ENCODE peak calls at places on chromosomes 7 and 10, in six cellular contexts. D, R, T, Y, W and B are unnamed samples.

GRCh38 chr7:129831424-129832058 is 121.2 kb downstream of the UBE2H start:
- DNase-seq in Y (peak), D (no peak), W (peak), T (no peak), R (no peak), B (no peak)

GRCh38 chr7:136677456-136678365 is 190.7 kb upstream of the CHRM2 start:
- DNase-seq in Y (no peak), D (no peak), W (peak), R (no peak), T (no peak), B (no peak)

GRCh38 chr7:42495251-42495650 is 258.2 kb upstream of the GLI3 start:
- DNase-seq in Y (no peak), W (peak), T (no peak), R (no peak), D (no peak), B (no peak)

GRCh38 chr10:100739516-100740368 is 5.6 kb upstream of the PAX2 start:
- DNase-seq in R (no peak), W (no peak), Y (peak), T (no peak), D (no peak), B (no peak)

GRCh38 chr7:12028508-12028907 is 182.6 kb upstream of the TMEM106B start:
- DNase-seq in D (no peak), T (no peak), R (no peak), W (peak), Y (no peak), B (no peak)

GRCh38 chr10:96229568-96230030 is 41.8 kb downstream of the BLNK start:
- DNase-seq in W (peak), R (peak), D (peak), T (peak), Y (peak), B (peak)

GRCh38 chr10:103808784-103809183 is 46.6 kb downstream of the SH3PXD2A start:
- DNase-seq in W (no peak), R (no peak), Y (no peak), T (no peak), D (no peak), B (no peak)

GRCh38 chr10:131312261-131312801 is 810 bp upstream of the TCERG1L start:
- DNase-seq in R (no peak), T (no peak), D (no peak), Y (no peak), W (no peak), B (no peak)

GRCh38 chr7:95684037-95684436 is 87.7 kb upstream of the PDK4 start:
- DNase-seq in W (peak), Y (peak), R (no peak), T (no peak), D (no peak), B (no peak)

GRCh38 chr10:123402656-123403055 is 248.5 kb downstream of the BUB3 start:
- DNase-seq in Y (no peak), D (no peak), W (no peak), T (no peak), R (no peak), B (no peak)

GRCh38 chr10:64041989-64042490 is 520.8 kb downstream of the REEP3 start:
- DNase-seq in R (no peak), Y (no peak), T (no peak), W (no peak), D (no peak), B (no peak)

GRCh38 chr7:89549768-89550167 is 604.5 kb upstream of the STEAP1 start:
- DNase-seq in T (no peak), R (no peak), W (no peak), D (no peak), Y (no peak), B (no peak)

GRCh38 chr7:118079369-118079768 is 104.6 kb upstream of the LSM8 start:
- DNase-seq in Y (no peak), T (no peak), W (no peak), D (no peak), R (no peak), B (no peak)

GRCh38 chr10:33655165-33655815 is 320.8 kb upstream of the NRP1 start:
- DNase-seq in W (no peak), R (no peak), T (no peak), D (no peak), Y (no peak), B (no peak)

GRCh38 chr10:22959292-22959691 is 31.4 kb downstream of the ARMC3 start:
- DNase-seq in D (no peak), W (no peak), Y (no peak), R (no peak), T (no peak), B (no peak)

GRCh38 chr7:129332354-129333056 is 101.7 kb upstream of the STRIP2 start:
- DNase-seq in T (no peak), D (no peak), W (peak), Y (peak), R (no peak), B (no peak)

GRCh38 chr10:121753726-121754476 is 155.7 kb upstream of the FGFR2 start:
- DNase-seq in Y (peak), R (no peak), W (peak), D (no peak), T (no peak), B (no peak)

GRCh38 chr10:78947733-78948132 is 121.0 kb upstream of the ZMIZ1 start:
- DNase-seq in Y (no peak), W (no peak), R (no peak), T (no peak), D (no peak), B (no peak)

GRCh38 chr7:44664756-44665461 is 58.5 kb downstream of the OGDH start:
- DNase-seq in W (no peak), R (no peak), D (no peak), Y (no peak), T (no peak), B (no peak)

GRCh38 chr7:106418526-106418925 is 133.7 kb upstream of the NAMPT start:
- DNase-seq in D (peak), W (peak), T (no peak), R (no peak), Y (no peak), B (no peak)

GRCh38 chr7:26328498-26329390 is 37.1 kb downstream of the SNX10 start:
- DNase-seq in W (no peak), D (no peak), Y (no peak), T (no peak), R (no peak), B (no peak)

GRCh38 chr7:97017197-97018125 is 7.2 kb downstream of the DLX5 start:
- DNase-seq in D (no peak), T (no peak), W (no peak), R (no peak), Y (no peak), B (no peak)

GRCh38 chr7:158057446-158057845 is 530.2 kb downstream of the PTPRN2 start:
- DNase-seq in W (no peak), Y (no peak), T (no peak), D (no peak), R (no peak), B (no peak)

GRCh38 chr7:69256634-69257081 is 341.6 kb upstream of the AUTS2 start:
- DNase-seq in D (peak), T (peak), Y (peak), R (no peak), W (no peak), B (no peak)

GRCh38 chr7:31775511-31775910 is 88.5 kb downstream of the PPP1R17 start:
- DNase-seq in T (no peak), D (no peak), R (no peak), Y (no peak), W (no peak), B (no peak)

GRCh38 chr7:159013181-159013690 is 131.4 kb downstream of the VIPR2 start:
- DNase-seq in D (no peak), Y (no peak), W (no peak), R (no peak), T (no peak), B (no peak)

GRCh38 chr10:119451305-119451896 is 91.1 kb downstream of the RGS10 start:
- DNase-seq in T (no peak), R (no peak), D (no peak), Y (no peak), W (no peak), B (no peak)

GRCh38 chr7:55365103-55365679 is at the start of gene LANCL2:
- DNase-seq in D (no peak), R (peak), Y (no peak), T (peak), W (peak), B (peak)

GRCh38 chr7:47370461-47371042 is 211.4 kb downstream of the TNS3 start:
- DNase-seq in T (no peak), W (no peak), Y (no peak), R (no peak), D (no peak), B (no peak)

GRCh38 chr7:150406311-150406564 is 27.1 kb downstream of the ZNF775 start:
- DNase-seq in R (no peak), D (no peak), W (no peak), T (no peak), Y (no peak), B (no peak)

GRCh38 chr7:77416621-77417371 is 647 bp upstream of the GSAP start:
- DNase-seq in T (no peak), W (no peak), D (no peak), Y (peak), R (no peak), B (no peak)

GRCh38 chr10:78718032-78718572 is 350.7 kb upstream of the ZMIZ1 start:
- DNase-seq in Y (no peak), W (no peak), D (no peak), R (no peak), T (no peak), B (no peak)

GRCh38 chr7:141076377-141076776 is 2.5 kb downstream of the TMEM178B start:
- DNase-seq in R (no peak), Y (no peak), W (no peak), D (no peak), T (peak), B (no peak)

GRCh38 chr10:33334839-33335549 is 527 bp upstream of the NRP1 start:
- DNase-seq in D (peak), T (peak), W (peak), R (peak), Y (peak), B (peak)

GRCh38 chr7:48011323-48011722 is 17.6 kb downstream of the SUN3 start:
- DNase-seq in D (no peak), Y (no peak), R (no peak), W (no peak), T (no peak), B (no peak)

GRCh38 chr7:1015196-1015595 is 29.1 kb upstream of the GPR146 start:
- DNase-seq in R (no peak), D (no peak), W (no peak), T (no peak), Y (no peak), B (no peak)

GRCh38 chr10:70458329-70459060 is 17.0 kb upstream of the NODAL start:
- DNase-seq in R (peak), T (peak), D (peak), W (peak), Y (no peak), B (peak)

GRCh38 chr10:132115736-132116135 is 50.0 kb downstream of the JAKMIP3 start:
- DNase-seq in D (no peak), R (no peak), Y (no peak), T (no peak), W (no peak), B (no peak)

GRCh38 chr7:76337147-76337546 is 21.6 kb downstream of the YWHAG start:
- DNase-seq in R (no peak), Y (no peak), D (no peak), T (no peak), W (no peak), B (no peak)

GRCh38 chr10:58781873-58782488 is 269.3 kb downstream of the BICC1 start:
- DNase-seq in T (no peak), R (no peak), Y (peak), W (peak), D (no peak), B (no peak)

DNA sequence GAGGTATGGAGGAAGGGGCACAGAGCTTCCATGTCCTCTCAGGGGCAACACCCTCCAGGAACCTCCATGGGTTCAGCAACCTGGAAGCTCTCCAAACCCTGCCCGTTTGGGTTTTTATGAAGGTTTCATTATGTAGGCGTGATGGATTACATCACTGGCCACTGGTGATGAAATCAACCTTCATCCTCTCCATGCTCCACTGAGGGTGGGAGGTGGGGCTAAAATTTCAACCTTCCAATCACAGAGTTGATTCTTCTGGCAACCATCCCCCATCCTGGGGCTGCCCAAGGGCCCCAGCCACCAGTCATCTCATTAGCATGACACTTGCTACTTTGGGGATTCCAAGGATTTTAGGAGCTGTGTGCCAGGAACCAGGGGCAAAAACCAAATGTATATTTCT is 90.1 kb downstream of the TEX36 start:
- DNase-seq in W (no peak), D (no peak), R (no peak), T (no peak), Y (no peak), B (peak)
- TF ChIP-seq CTCF in W (no peak), D (no peak), R (no peak), T (no peak), Y (no peak), B (no peak)

DNA sequence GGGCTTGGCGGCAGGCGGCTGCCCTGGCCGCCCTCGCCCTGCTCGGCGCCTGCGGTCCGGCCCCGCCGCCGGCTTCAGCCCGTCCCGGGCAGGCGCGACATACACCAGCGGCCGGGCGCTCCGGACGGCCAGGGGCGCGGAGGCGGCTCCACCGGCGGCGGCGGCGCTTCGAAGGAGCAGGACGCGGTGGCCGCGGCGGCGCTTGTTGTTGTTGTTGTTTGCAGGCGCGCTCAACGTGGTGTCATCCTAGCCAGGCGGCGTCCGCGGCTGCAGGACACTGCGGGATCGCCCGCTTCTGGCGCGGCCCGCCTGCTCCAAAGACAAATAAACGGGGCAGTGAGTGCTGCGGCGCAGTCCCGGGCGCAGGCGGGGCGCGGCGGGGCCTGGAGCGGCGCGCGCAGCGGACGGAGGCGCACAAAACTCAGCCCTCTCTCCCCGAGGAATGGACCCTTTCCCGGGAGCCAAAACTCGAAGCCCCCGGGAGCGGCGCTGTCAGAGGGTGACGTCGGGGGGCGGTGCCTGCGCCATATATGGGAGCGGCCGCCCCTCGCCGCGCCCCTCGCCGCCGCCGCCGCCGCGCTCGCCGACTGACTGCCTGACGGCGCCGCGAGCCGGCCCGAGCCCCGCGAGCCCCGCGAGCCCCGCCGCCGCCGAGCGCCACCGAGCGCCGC is at the start of gene EBF3:
- DNase-seq in D (peak), W (peak), R (peak), Y (peak), T (no peak), B (no peak)
- H3K4me3 ChIP-seq in D (peak), W (peak), R (peak), Y (peak), T (peak), B (peak)

DNA sequence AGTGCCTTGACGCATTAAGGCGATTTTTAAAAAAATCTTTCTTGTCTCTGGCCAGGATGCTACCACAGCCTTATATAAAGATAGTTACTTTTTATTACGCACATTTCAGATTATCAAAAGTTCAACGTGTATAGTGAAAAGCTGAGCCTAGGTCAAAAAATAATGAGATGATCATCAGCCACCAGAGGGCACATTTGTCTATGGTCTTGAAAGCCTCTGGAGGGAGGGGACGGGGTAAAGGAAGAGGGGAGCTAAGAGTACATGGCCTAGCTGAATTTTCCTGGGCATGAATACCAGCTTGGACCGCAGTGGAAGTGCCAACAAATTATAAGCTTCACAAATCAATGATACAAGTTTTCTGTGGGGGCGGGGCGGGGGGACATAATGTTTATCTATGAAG is 285.9 kb upstream of the SMIM30 start:
- DNase-seq in T (no peak), D (no peak), W (no peak), Y (peak), R (no peak), B (no peak)
- TF ChIP-seq CTCF in T (no peak), D (no peak), W (no peak), Y (peak), R (no peak), B (no peak)

DNA sequence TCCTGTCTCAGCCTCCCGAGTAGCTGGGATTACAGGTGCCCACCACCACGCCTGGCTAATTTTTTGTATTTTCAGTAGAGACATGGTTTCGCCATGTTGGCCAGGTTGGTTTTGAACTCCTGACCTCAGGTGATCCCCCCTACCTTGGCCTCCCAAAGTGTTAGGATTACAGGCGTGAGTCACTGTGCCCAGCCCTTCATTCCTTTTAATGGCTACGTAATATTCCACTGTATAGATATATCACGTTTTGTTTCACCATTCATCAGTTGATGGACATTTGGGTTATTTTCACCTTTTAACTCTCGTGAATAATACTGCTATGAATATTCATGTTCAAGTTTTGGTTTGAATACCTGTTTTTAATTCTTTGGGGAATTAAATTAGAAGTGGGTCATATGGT is 44.6 kb upstream of the CYCS start:
- DNase-seq in W (no peak), Y (no peak), T (no peak), R (no peak), D (no peak), B (no peak)
- H3K4me3 ChIP-seq in W (no peak), Y (no peak), T (no peak), R (no peak), D (no peak), B (no peak)